ENCODE peak calls at places on chromosomes 16 and 17, in five cellular contexts. V, M, E, U and W are unnamed samples.

GRCh38 chr17:50276588-50277356 is 2.5 kb downstream of the TMEM92 start:
- DNase-seq in E (no peak), U (peak; percentile 51), M (no peak), V (no peak), W (no peak)

GRCh38 chr17:50364715-50365114 is 8.3 kb downstream of the MRPL27 start:
- DNase-seq in V (peak; percentile 43), E (no peak), U (no peak), M (no peak), W (no peak)

GRCh38 chr16:18803569-18804462 is 2.5 kb upstream of the ARL6IP1 start:
- DNase-seq in V (no peak), M (no peak), E (no peak), U (no peak), W (no peak)

GRCh38 chr17:57006040-57006439 is 28.1 kb downstream of the SCPEP1 start:
- DNase-seq in U (no peak), M (no peak), E (no peak), V (no peak), W (no peak)

GRCh38 chr17:69142473-69142802 is 743 bp upstream of the ABCA6 start:
- DNase-seq in E (no peak), U (no peak), M (no peak), V (no peak), W (no peak)

GRCh38 chr17:61774724-61775123 is 88.6 kb downstream of the BRIP1 start:
- DNase-seq in U (no peak), V (no peak), M (no peak), E (no peak), W (no peak)

GRCh38 chr16:66844009-66844341 is 239 bp upstream of the CA7 start:
- DNase-seq in M (no peak), V (no peak), E (no peak), U (no peak), W (no peak)

GRCh38 chr17:35257080-35257701 is 14.3 kb downstream of the SLFN5 start:
- DNase-seq in U (peak; percentile 89), M (peak; percentile 37), V (no peak), E (peak; percentile 86), W (no peak)

GRCh38 chr16:72635104-72635503 is 412.8 kb downstream of the ZFHX3 start:
- DNase-seq in E (no peak), V (no peak), U (no peak), M (no peak), W (no peak)

GRCh38 chr17:21381076-21381706 is 5.0 kb downstream of the KCNJ12 start:
- DNase-seq in V (no peak), E (no peak), M (no peak), U (no peak), W (no peak)

GRCh38 chr17:61334673-61335072 is 65.0 kb upstream of the TBX2 start:
- DNase-seq in U (no peak), E (no peak), V (no peak), M (no peak), W (no peak)

GRCh38 chr17:31068291-31068690 is 26.5 kb upstream of the NF1 start:
- DNase-seq in U (peak; percentile 66), E (peak; percentile 36), V (no peak), M (no peak), W (no peak)

GRCh38 chr17:77256710-77257109 is 115.9 kb downstream of the SEC14L1 start:
- DNase-seq in V (no peak), M (no peak), U (no peak), E (no peak), W (no peak)

GRCh38 chr17:31309525-31309924 is 4.3 kb downstream of the EVI2B start:
- DNase-seq in M (no peak), U (no peak), E (no peak), V (no peak), W (no peak)

GRCh38 chr17:17304521-17304985 is 1.4 kb downstream of the NT5M start:
- DNase-seq in U (no peak), V (no peak), M (no peak), E (no peak), W (no peak)

GRCh38 chr16:8370374-8371015 is 219.8 kb downstream of the TMEM114 start:
- DNase-seq in U (peak; percentile 18), E (peak; percentile 7), V (no peak), M (no peak), W (no peak)

GRCh38 chr17:41649923-41650519 is 25.6 kb upstream of the KRT17 start:
- DNase-seq in M (no peak), V (no peak), E (no peak), U (no peak), W (no peak)

GRCh38 chr17:50787106-50787505 is 19.8 kb upstream of the ANKRD40CL start:
- DNase-seq in V (no peak), E (no peak), M (no peak), U (no peak), W (no peak)

GRCh38 chr16:77599793-77600415 is 122.4 kb upstream of the NUDT7 start:
- DNase-seq in V (no peak), M (no peak), U (peak; percentile 56), E (peak; percentile 38), W (no peak)

GRCh38 chr17:50372708-50373556 is at the start of the genes EME1 and MRPL27:
- DNase-seq in E (peak; percentile 85), U (peak; percentile 92), M (peak; percentile 79), V (peak; percentile 90), W (peak; percentile 38)

GRCh38 chr17:75238684-75239191 is 22.7 kb downstream of the GGA3 start:
- DNase-seq in E (peak; percentile 66), U (peak; percentile 89), M (peak; percentile 58), V (no peak), W (no peak)

GRCh38 chr16:71846443-71846842 is 667 bp downstream of the ATXN1L start:
- DNase-seq in V (no peak), U (no peak), M (no peak), E (no peak), W (no peak)

GRCh38 chr17:29733151-29733550 is 110.4 kb upstream of the CORO6 start:
- DNase-seq in V (no peak), E (no peak), U (peak; percentile 22), M (no peak), W (no peak)

GRCh38 chr16:71479420-71479819 is 9.7 kb downstream of the ZNF19 start:
- DNase-seq in E (peak; percentile 13), M (no peak), V (no peak), U (peak; percentile 29), W (no peak)

GRCh38 chr17:6546069-6546718 is 10.2 kb downstream of the PITPNM3 start:
- DNase-seq in U (no peak), V (no peak), E (no peak), M (no peak), W (no peak)

GRCh38 chr17:64017381-64017980 is 3.0 kb downstream of the ICAM2 start:
- DNase-seq in M (no peak), U (no peak), V (no peak), E (no peak), W (no peak)

GRCh38 chr17:71342726-71343125 is 778.1 kb upstream of the SOX9 start:
- DNase-seq in M (no peak), V (no peak), E (no peak), U (no peak), W (no peak)

DNA sequence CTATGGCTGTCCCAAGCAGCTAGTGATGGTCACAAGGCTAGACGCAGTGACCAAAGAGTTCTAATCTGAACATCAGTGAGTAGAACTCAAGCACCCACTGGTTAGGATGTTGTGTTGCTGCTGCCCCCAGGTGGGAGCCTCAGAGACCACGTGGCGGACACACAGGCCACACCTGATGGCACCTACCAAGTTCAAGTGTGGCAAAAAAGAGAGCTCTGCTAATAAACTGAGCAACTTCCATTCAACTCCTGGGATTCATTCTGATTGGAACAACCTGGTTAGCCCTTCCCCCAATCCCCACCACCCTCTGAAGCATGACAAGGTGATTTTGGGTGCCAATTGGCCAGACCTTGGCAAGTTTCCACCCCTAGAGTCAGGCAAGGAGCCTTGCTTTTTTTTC is 3.5 kb upstream of the LCMT1 start:
- DNase-seq in U (peak; percentile 52), V (no peak), M (no peak), E (no peak), W (no peak)
- TF ChIP-seq CTCF in U (no peak), V (no peak), M (no peak), E (no peak), W (no peak)

GRCh38 chr16:89113152-89113547 is 19.5 kb downstream of the ACSF3 start:
- DNase-seq in V (peak; percentile 32), U (no peak), M (no peak), E (no peak), W (no peak)
- H3K27ac ChIP-seq in V (no peak overlapping the region), U (no peak overlapping the region), M (no peak overlapping the region), E (no peak overlapping the region), W (no peak overlapping the region)

GRCh38 chr17:8791910-8792270 is 7.3 kb downstream of the MFSD6L start:
- DNase-seq in V (no peak), U (peak; percentile 32), E (no peak), M (no peak), W (no peak)
- TF ChIP-seq POLR2A in V (no peak), U (no peak), E (no peak), M (no peak), W (no peak)

GRCh38 chr17:11176549-11176948 is 64.5 kb upstream of the SHISA6 start:
- DNase-seq in E (no peak), U (no peak), M (no peak), V (no peak), W (no peak)
- TF ChIP-seq CTCF in E (no peak), U (no peak), M (no peak), V (no peak), W (no peak)

DNA sequence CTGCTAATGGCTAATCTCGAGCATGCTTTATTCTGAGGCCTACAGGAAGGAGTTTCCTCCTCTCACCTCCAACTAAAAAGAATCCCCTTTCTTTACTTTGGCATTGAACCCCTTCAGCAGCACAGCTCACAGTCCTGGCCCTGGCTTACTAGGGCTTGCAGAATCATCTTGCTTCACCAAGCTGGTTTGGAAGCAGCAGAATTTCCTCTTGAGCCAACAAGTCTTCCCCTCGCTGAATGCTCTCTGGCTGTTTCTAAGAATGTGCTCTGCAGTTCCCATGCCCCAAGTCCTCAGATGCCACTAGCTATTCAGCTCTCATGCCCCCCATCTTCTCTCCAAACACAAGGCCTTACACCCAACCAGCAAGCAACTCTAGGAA is 271.2 kb downstream of the NTN1 start:
- DNase-seq in U (no peak), M (peak; percentile 32), E (no peak), V (no peak), W (no peak)
- H3K27ac ChIP-seq in U (no peak overlapping the region), M (peak overlapping the region; percentile 75), E (no peak overlapping the region), V (no peak overlapping the region), W (no peak overlapping the region)